ENCODE peak calls at places on chromosomes 11 and 22, in six cellular contexts. One of them, this sample, is unnamed.

GRCh38 chr22:33328789-33329296 is 270.7 kb upstream of the SYN3 start:
- DNase-seq in fibroblast of lung: peak; percentile 95
- DNase-seq in effector memory CD4-positive, alpha-beta T cell: no peak
- DNase-seq in CD4-positive, alpha-beta T cell: no peak
- DNase-seq in psoas muscle: no peak
- DNase-seq in adrenal gland: no peak
- DNase-seq in this sample: peak; percentile 96

GRCh38 chr11:79098096-79098495 is 342.7 kb downstream of the TENM4 start:
- DNase-seq in fibroblast of lung: no peak
- DNase-seq in effector memory CD4-positive, alpha-beta T cell: no peak
- DNase-seq in CD4-positive, alpha-beta T cell: no peak
- DNase-seq in psoas muscle: no peak
- DNase-seq in adrenal gland: no peak
- DNase-seq in this sample: no peak

GRCh38 chr11:34323601-34324000 is 34.2 kb downstream of the ABTB2 start:
- DNase-seq in fibroblast of lung: no peak
- DNase-seq in effector memory CD4-positive, alpha-beta T cell: no peak
- DNase-seq in CD4-positive, alpha-beta T cell: no peak
- DNase-seq in psoas muscle: no peak
- DNase-seq in adrenal gland: no peak
- DNase-seq in this sample: no peak

GRCh38 chr11:127002669-127003259 is 2.2 kb upstream of the KIRREL3 start:
- DNase-seq in fibroblast of lung: no peak
- DNase-seq in effector memory CD4-positive, alpha-beta T cell: no peak
- DNase-seq in CD4-positive, alpha-beta T cell: no peak
- DNase-seq in psoas muscle: no peak
- DNase-seq in adrenal gland: no peak
- DNase-seq in this sample: no peak

GRCh38 chr22:33781396-33781795 is 138.9 kb downstream of the LARGE1 start:
- DNase-seq in fibroblast of lung: no peak
- DNase-seq in effector memory CD4-positive, alpha-beta T cell: no peak
- DNase-seq in CD4-positive, alpha-beta T cell: no peak
- DNase-seq in psoas muscle: no peak
- DNase-seq in adrenal gland: no peak
- DNase-seq in this sample: peak; percentile 9

GRCh38 chr22:39898997-39899396 is 1.9 kb upstream of the GRAP2 start:
- DNase-seq in fibroblast of lung: no peak
- DNase-seq in effector memory CD4-positive, alpha-beta T cell: no peak
- DNase-seq in CD4-positive, alpha-beta T cell: no peak
- DNase-seq in psoas muscle: no peak
- DNase-seq in adrenal gland: no peak
- DNase-seq in this sample: no peak

GRCh38 chr11:125270106-125270505 is 105.6 kb downstream of the PKNOX2 start:
- DNase-seq in fibroblast of lung: no peak
- DNase-seq in effector memory CD4-positive, alpha-beta T cell: no peak
- DNase-seq in CD4-positive, alpha-beta T cell: no peak
- DNase-seq in psoas muscle: no peak
- DNase-seq in adrenal gland: no peak
- DNase-seq in this sample: no peak

GRCh38 chr11:132054822-132055221 is 684.4 kb downstream of the NTM start:
- DNase-seq in fibroblast of lung: peak; percentile 99
- DNase-seq in effector memory CD4-positive, alpha-beta T cell: no peak
- DNase-seq in CD4-positive, alpha-beta T cell: no peak
- DNase-seq in psoas muscle: no peak
- DNase-seq in adrenal gland: no peak
- DNase-seq in this sample: peak; percentile 84

GRCh38 chr22:23248583-23248982 is 68.3 kb downstream of the BCR start:
- DNase-seq in fibroblast of lung: peak; percentile 57
- DNase-seq in effector memory CD4-positive, alpha-beta T cell: no peak
- DNase-seq in CD4-positive, alpha-beta T cell: no peak
- DNase-seq in psoas muscle: peak; percentile 20
- DNase-seq in adrenal gland: no peak
- DNase-seq in this sample: peak; percentile 26

GRCh38 chr22:46362221-46362933 is 26.9 kb downstream of the TRMU start:
- DNase-seq in fibroblast of lung: no peak
- DNase-seq in effector memory CD4-positive, alpha-beta T cell: no peak
- DNase-seq in CD4-positive, alpha-beta T cell: no peak
- DNase-seq in psoas muscle: no peak
- DNase-seq in adrenal gland: no peak
- DNase-seq in this sample: no peak

DNA sequence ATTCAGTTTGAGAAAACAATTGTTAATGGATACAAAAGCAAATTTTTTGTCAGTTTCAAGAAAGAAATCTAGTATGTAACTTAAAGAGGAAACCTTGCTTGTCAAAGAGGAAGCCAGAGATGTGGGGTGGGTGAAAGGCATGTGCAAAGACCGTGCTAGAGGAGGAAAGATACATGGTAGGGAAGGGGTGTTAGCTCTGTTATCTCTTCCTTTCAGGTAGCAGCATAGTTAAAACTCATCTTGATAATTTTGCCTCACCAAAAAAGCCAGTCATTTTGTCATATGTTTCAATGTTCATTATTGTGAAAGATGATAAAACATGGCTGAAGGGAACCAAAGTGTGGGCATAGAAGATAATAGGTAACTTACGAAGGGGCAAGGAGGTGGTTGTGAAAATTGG is 2.6 kb upstream of the MS4A2 start:
- DNase-seq in fibroblast of lung: no peak
- DNase-seq in effector memory CD4-positive, alpha-beta T cell: no peak
- DNase-seq in CD4-positive, alpha-beta T cell: no peak
- DNase-seq in psoas muscle: no peak
- DNase-seq in adrenal gland: no peak
- DNase-seq in this sample: no peak
- H3K27me3 ChIP-seq in fibroblast of lung: no peaks in the 10 kb centered on the region
- H3K27me3 ChIP-seq in effector memory CD4-positive, alpha-beta T cell: no peaks in the 10 kb centered on the region
- H3K27me3 ChIP-seq in CD4-positive, alpha-beta T cell: peaks cover 12% of the 10 kb centered on the region
- H3K27me3 ChIP-seq in psoas muscle: no peaks in the 10 kb centered on the region
- H3K27me3 ChIP-seq in adrenal gland: no peaks in the 10 kb centered on the region
- H3K27me3 ChIP-seq in this sample: no peaks in the 10 kb centered on the region

GRCh38 chr11:17506314-17506713 is 29.7 kb upstream of the ABCC8 start:
- DNase-seq in fibroblast of lung: no peak
- DNase-seq in effector memory CD4-positive, alpha-beta T cell: no peak
- DNase-seq in CD4-positive, alpha-beta T cell: no peak
- DNase-seq in psoas muscle: no peak
- DNase-seq in adrenal gland: no peak
- DNase-seq in this sample: no peak

GRCh38 chr11:17510507-17511206 is 33.6 kb downstream of the USH1C start:
- DNase-seq in fibroblast of lung: no peak
- DNase-seq in effector memory CD4-positive, alpha-beta T cell: no peak
- DNase-seq in CD4-positive, alpha-beta T cell: no peak
- DNase-seq in psoas muscle: no peak
- DNase-seq in adrenal gland: no peak
- DNase-seq in this sample: no peak

GRCh38 chr11:17506942-17507341 is 30.3 kb upstream of the ABCC8 start:
- DNase-seq in fibroblast of lung: no peak
- DNase-seq in effector memory CD4-positive, alpha-beta T cell: no peak
- DNase-seq in CD4-positive, alpha-beta T cell: no peak
- DNase-seq in psoas muscle: no peak
- DNase-seq in adrenal gland: no peak
- DNase-seq in this sample: no peak

GRCh38 chr11:17508816-17509215 is 32.2 kb upstream of the ABCC8 start:
- DNase-seq in fibroblast of lung: no peak
- DNase-seq in effector memory CD4-positive, alpha-beta T cell: no peak
- DNase-seq in CD4-positive, alpha-beta T cell: no peak
- DNase-seq in psoas muscle: no peak
- DNase-seq in adrenal gland: no peak
- DNase-seq in this sample: no peak

GRCh38 chr11:17508306-17508705 is 31.7 kb upstream of the ABCC8 start:
- DNase-seq in fibroblast of lung: no peak
- DNase-seq in effector memory CD4-positive, alpha-beta T cell: no peak
- DNase-seq in CD4-positive, alpha-beta T cell: no peak
- DNase-seq in psoas muscle: no peak
- DNase-seq in adrenal gland: no peak
- DNase-seq in this sample: no peak
- H3K27me3 ChIP-seq in fibroblast of lung: no peaks in the 10 kb centered on the region
- H3K27me3 ChIP-seq in effector memory CD4-positive, alpha-beta T cell: no peaks in the 10 kb centered on the region
- H3K27me3 ChIP-seq in CD4-positive, alpha-beta T cell: no peaks in the 10 kb centered on the region
- H3K27me3 ChIP-seq in psoas muscle: no peaks in the 10 kb centered on the region
- H3K27me3 ChIP-seq in adrenal gland: no peaks in the 10 kb centered on the region
- H3K27me3 ChIP-seq in this sample: peaks cover 2% of the 10 kb centered on the region

DNA sequence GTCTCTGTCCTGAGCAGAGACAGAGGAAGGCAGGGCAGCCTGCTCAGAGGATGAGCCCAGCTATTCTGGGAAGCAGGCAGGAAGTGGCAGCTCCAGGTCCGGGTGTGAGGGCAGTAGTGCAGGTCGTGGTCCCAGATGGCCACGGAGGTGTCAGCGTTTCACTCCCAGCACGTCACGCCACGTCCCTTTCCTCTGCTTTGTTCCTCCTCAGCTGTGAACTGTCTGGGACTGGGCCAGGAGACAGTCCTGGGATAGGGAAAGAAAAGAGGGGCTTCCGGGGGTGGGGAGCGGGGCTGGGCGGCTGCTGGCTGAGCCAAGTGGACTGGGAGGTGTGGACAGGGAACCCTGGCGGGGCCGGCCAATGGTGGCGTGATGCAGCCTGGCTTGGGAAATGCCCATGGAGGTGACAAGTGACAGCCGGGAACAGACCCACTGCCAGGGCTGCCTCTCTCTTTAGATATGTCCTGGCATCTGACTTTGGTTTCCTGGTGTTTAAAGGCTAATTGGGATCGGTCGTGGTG is 64.7 kb downstream of the KCNQ1 start:
- DNase-seq in fibroblast of lung: no peak
- DNase-seq in effector memory CD4-positive, alpha-beta T cell: no peak
- DNase-seq in CD4-positive, alpha-beta T cell: no peak
- DNase-seq in psoas muscle: peak; percentile 32
- DNase-seq in adrenal gland: peak; percentile 52
- DNase-seq in this sample: no peak
- H3K27me3 ChIP-seq in fibroblast of lung: no peaks in the 10 kb centered on the region
- H3K27me3 ChIP-seq in effector memory CD4-positive, alpha-beta T cell: no peaks in the 10 kb centered on the region
- H3K27me3 ChIP-seq in CD4-positive, alpha-beta T cell: no peaks in the 10 kb centered on the region
- H3K27me3 ChIP-seq in psoas muscle: peaks cover 6% of the 10 kb centered on the region
- H3K27me3 ChIP-seq in adrenal gland: no peaks in the 10 kb centered on the region
- H3K27me3 ChIP-seq in this sample: peaks cover 6% of the 10 kb centered on the region

DNA sequence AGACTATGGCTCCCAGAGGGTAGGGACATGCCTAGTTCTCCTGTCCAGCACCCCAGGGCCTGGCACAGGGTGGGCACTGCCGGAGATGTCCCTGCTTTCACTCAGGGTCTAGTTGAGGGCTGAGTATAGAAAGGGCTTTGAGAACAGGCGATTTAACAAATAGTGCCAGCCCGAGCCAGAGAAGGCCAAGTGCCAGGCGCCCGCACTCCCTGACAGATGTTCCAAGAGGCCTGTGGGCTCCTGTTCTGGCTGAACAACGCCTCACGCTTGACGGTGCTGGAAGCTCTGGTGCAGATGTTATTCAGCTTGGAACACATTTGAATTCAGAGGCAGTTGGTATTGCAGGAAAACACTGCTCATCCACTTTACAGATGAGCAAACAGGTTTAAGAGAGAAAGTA is 46.5 kb downstream of the NFAM1 start:
- DNase-seq in fibroblast of lung: no peak
- DNase-seq in effector memory CD4-positive, alpha-beta T cell: no peak
- DNase-seq in CD4-positive, alpha-beta T cell: no peak
- DNase-seq in psoas muscle: no peak
- DNase-seq in adrenal gland: no peak
- DNase-seq in this sample: no peak
- H3K27me3 ChIP-seq in fibroblast of lung: peaks cover 4% of the 10 kb centered on the region
- H3K27me3 ChIP-seq in effector memory CD4-positive, alpha-beta T cell: no peaks in the 10 kb centered on the region
- H3K27me3 ChIP-seq in CD4-positive, alpha-beta T cell: no peaks in the 10 kb centered on the region
- H3K27me3 ChIP-seq in psoas muscle: peaks cover 5% of the 10 kb centered on the region
- H3K27me3 ChIP-seq in adrenal gland: no peaks in the 10 kb centered on the region
- H3K27me3 ChIP-seq in this sample: no peaks in the 10 kb centered on the region

GRCh38 chr22:36985490-36985889 is 33.8 kb downstream of the TST start:
- DNase-seq in fibroblast of lung: no peak
- DNase-seq in effector memory CD4-positive, alpha-beta T cell: no peak
- DNase-seq in CD4-positive, alpha-beta T cell: no peak
- DNase-seq in psoas muscle: no peak
- DNase-seq in adrenal gland: no peak
- DNase-seq in this sample: no peak

GRCh38 chr22:36982136-36982535 is 37.1 kb downstream of the TST start:
- DNase-seq in fibroblast of lung: no peak
- DNase-seq in effector memory CD4-positive, alpha-beta T cell: no peak
- DNase-seq in CD4-positive, alpha-beta T cell: no peak
- DNase-seq in psoas muscle: no peak
- DNase-seq in adrenal gland: no peak
- DNase-seq in this sample: no peak

GRCh38 chr22:36986242-36986821 is 32.9 kb downstream of the TST start:
- DNase-seq in fibroblast of lung: no peak
- DNase-seq in effector memory CD4-positive, alpha-beta T cell: no peak
- DNase-seq in CD4-positive, alpha-beta T cell: peak; percentile 15
- DNase-seq in psoas muscle: no peak
- DNase-seq in adrenal gland: no peak
- DNase-seq in this sample: no peak

GRCh38 chr22:36991220-36991619 is 28.0 kb downstream of the TST start:
- DNase-seq in fibroblast of lung: no peak
- DNase-seq in effector memory CD4-positive, alpha-beta T cell: no peak
- DNase-seq in CD4-positive, alpha-beta T cell: no peak
- DNase-seq in psoas muscle: no peak
- DNase-seq in adrenal gland: no peak
- DNase-seq in this sample: no peak

GRCh38 chr22:36988075-36988474 is 31.2 kb downstream of the TST start:
- DNase-seq in fibroblast of lung: no peak
- DNase-seq in effector memory CD4-positive, alpha-beta T cell: no peak
- DNase-seq in CD4-positive, alpha-beta T cell: no peak
- DNase-seq in psoas muscle: no peak
- DNase-seq in adrenal gland: no peak
- DNase-seq in this sample: no peak
- H3K27me3 ChIP-seq in fibroblast of lung: peaks cover 4% of the 10 kb centered on the region
- H3K27me3 ChIP-seq in effector memory CD4-positive, alpha-beta T cell: peaks cover 20% of the 10 kb centered on the region
- H3K27me3 ChIP-seq in CD4-positive, alpha-beta T cell: peaks cover 16% of the 10 kb centered on the region
- H3K27me3 ChIP-seq in psoas muscle: peaks cover 9% of the 10 kb centered on the region
- H3K27me3 ChIP-seq in adrenal gland: peaks cover 8% of the 10 kb centered on the region
- H3K27me3 ChIP-seq in this sample: no peaks in the 10 kb centered on the region

DNA sequence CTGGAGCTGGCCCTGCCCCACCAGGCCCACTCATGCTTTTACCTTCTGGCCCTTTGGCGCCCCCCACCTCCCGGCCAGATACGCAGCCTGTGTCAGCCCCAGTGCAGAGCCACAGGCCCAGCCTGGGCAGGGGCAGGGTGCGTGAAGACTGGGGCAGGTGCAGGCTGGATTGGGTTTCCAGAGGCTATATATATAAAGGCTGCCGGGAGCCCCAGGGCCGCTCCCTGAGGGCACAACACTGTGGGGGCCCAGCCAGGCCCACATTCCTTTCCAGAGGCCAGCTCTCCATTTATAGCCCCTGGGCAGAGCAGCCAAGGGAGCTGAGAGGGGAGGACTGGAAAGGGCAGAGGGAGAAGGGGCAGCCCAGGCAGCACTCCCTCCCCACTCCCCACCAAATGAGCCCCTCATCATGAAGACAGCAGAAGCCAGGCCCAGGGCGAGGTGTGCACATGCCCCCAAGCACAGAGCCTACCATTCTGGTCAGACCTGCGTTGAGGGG is 5.0 kb upstream of the MYOD1 start:
- DNase-seq in fibroblast of lung: no peak
- DNase-seq in effector memory CD4-positive, alpha-beta T cell: no peak
- DNase-seq in CD4-positive, alpha-beta T cell: no peak
- DNase-seq in psoas muscle: peak; percentile 95
- DNase-seq in adrenal gland: no peak
- DNase-seq in this sample: no peak
- H3K27me3 ChIP-seq in fibroblast of lung: peaks cover 21% of the 10 kb centered on the region
- H3K27me3 ChIP-seq in effector memory CD4-positive, alpha-beta T cell: peaks cover 14% of the 10 kb centered on the region
- H3K27me3 ChIP-seq in CD4-positive, alpha-beta T cell: peaks cover 35% of the 10 kb centered on the region
- H3K27me3 ChIP-seq in psoas muscle: no peaks in the 10 kb centered on the region
- H3K27me3 ChIP-seq in adrenal gland: peaks cover 26% of the 10 kb centered on the region
- H3K27me3 ChIP-seq in this sample: peaks cover 38% of the 10 kb centered on the region